ENCODE peak calls at places on chromosomes 12 and 14, in five cellular contexts. I, F, G, P and U are unnamed samples.

GRCh38 chr12:132191715-132192553 is 47.7 kb downstream of the NOC4L start:
- DNase-seq in G (no peak), F (no peak), P (no peak), I (no peak), U (no peak)

GRCh38 chr12:9760699-9761406 is at the start of gene CD69:
- DNase-seq in P (no peak), I (no peak), F (no peak), G (no peak), U (no peak)

GRCh38 chr14:22646570-22647254 is 2.6 kb upstream of the OR6J1 start:
- DNase-seq in F (no peak), G (peak), P (no peak), I (no peak), U (no peak)

GRCh38 chr14:58633831-58634230 is 3.9 kb upstream of the DACT1 start:
- DNase-seq in I (no peak), P (no peak), G (no peak), F (no peak), U (no peak)

GRCh38 chr14:90381999-90382451 is 14.8 kb upstream of the CALM1 start:
- DNase-seq in G (no peak), F (no peak), P (no peak), I (no peak), U (no peak)

GRCh38 chr14:67636361-67636919 is 16.7 kb downstream of the ARG2 start:
- DNase-seq in P (no peak), G (no peak), F (no peak), I (no peak), U (no peak)

GRCh38 chr12:12721251-12721689 is 4.1 kb downstream of the CDKN1B start:
- DNase-seq in P (no peak), I (no peak), G (no peak), F (no peak), U (no peak)

GRCh38 chr14:51564986-51565604 is 86.6 kb upstream of the FRMD6 start:
- DNase-seq in P (no peak), F (peak), G (no peak), I (no peak), U (no peak)

GRCh38 chr12:98883231-98883630 is 238.1 kb downstream of the APAF1 start:
- DNase-seq in P (no peak), F (no peak), G (no peak), I (no peak), U (no peak)

GRCh38 chr12:95724767-95725166 is 65.8 kb downstream of the NTN4 start:
- DNase-seq in I (no peak), P (no peak), G (no peak), F (no peak), U (no peak)

GRCh38 chr12:47710283-47710682 is 4.5 kb upstream of the RPAP3 start:
- DNase-seq in G (no peak), F (no peak), I (no peak), P (no peak), U (no peak)

GRCh38 chr12:49671051-49671765 is 36.0 kb downstream of the FMNL3 start:
- DNase-seq in I (no peak), P (no peak), F (no peak), G (no peak), U (no peak)

GRCh38 chr12:12797789-12798142 is 12.3 kb downstream of the APOLD1 start:
- DNase-seq in P (no peak), F (no peak), G (no peak), I (no peak), U (no peak)

GRCh38 chr14:104107611-104108569 is 22.4 kb downstream of the ASPG start:
- DNase-seq in F (peak), I (no peak), P (no peak), G (no peak), U (no peak)

GRCh38 chr12:95942532-95943230 is at the start of gene CCDC38:
- DNase-seq in F (peak), I (no peak), P (peak), G (peak), U (no peak)

GRCh38 chr12:38544357-38545066 is 227.9 kb downstream of the ALG10B start:
- DNase-seq in I (no peak), G (no peak), F (no peak), P (no peak), U (no peak)

GRCh38 chr14:21825147-21825743 is 151.6 kb upstream of the OR4E1 start:
- DNase-seq in P (no peak), F (no peak), G (peak), I (no peak), U (no peak)

GRCh38 chr12:6945613-6946012 is 1.8 kb downstream of the C12orf57 start:
- DNase-seq in I (no peak), P (no peak), G (no peak), F (no peak), U (no peak)

GRCh38 chr12:97276198-97276580 is 186.4 kb upstream of the RMST start:
- DNase-seq in F (no peak), P (no peak), I (no peak), G (no peak), U (no peak)

GRCh38 chr14:104882325-104882973 is 17.4 kb downstream of the CEP170B start:
- DNase-seq in G (no peak), F (no peak), I (no peak), P (no peak), U (no peak)

GRCh38 chr12:14367097-14367661 is 1.7 kb downstream of the ATF7IP start:
- DNase-seq in F (no peak), G (no peak), P (no peak), I (no peak), U (no peak)